ENCODE peak calls at places on chromosomes 11 and 22, in five cellular contexts. S, U, H, M and N are unnamed samples.
A peak's percentile ranks its signal among the peaks of the same experiment; 100 is the strongest.

GRCh38 chr11:83241291-83241946 is 44.7 kb downstream of the CCDC90B start:
- DNase-seq in H (no peak), U (no peak), S (peak; percentile 71), M (peak; percentile 16), N (peak; percentile 22)

GRCh38 chr11:123255909-123256308 is 60.9 kb upstream of the CLMP start:
- DNase-seq in S (no peak), M (no peak), U (no peak), H (no peak), N (no peak)

GRCh38 chr11:114440971-114441810 is 1.9 kb downstream of the REXO2 start:
- DNase-seq in M (no peak), H (no peak), U (no peak), S (no peak), N (no peak)

GRCh38 chr22:23888615-23889401 is 5.4 kb upstream of the MIF start:
- DNase-seq in S (no peak), H (no peak), U (no peak), M (peak; percentile 46), N (peak; percentile 38)

GRCh38 chr11:12064136-12064953 is 46.0 kb upstream of the MICAL2 start:
- DNase-seq in M (no peak), U (no peak), H (no peak), S (no peak), N (no peak)

GRCh38 chr11:290621-291231 is 1.8 kb downstream of the PGGHG start:
- DNase-seq in M (no peak), U (no peak), S (no peak), H (no peak), N (no peak)

GRCh38 chr11:32113200-32113599 is 22.3 kb downstream of the RCN1 start:
- DNase-seq in H (no peak), U (no peak), M (no peak), S (no peak), N (no peak)

GRCh38 chr22:36253523-36254490 is 874 bp downstream of the APOL1 start:
- DNase-seq in S (no peak), H (peak; percentile 48), U (no peak), M (no peak), N (no peak)

GRCh38 chr22:22948651-22949611 is 61.3 kb downstream of the IGLL5 start:
- DNase-seq in H (no peak), M (no peak), U (no peak), S (no peak), N (no peak)

GRCh38 chr22:31248138-31248745 is 36.1 kb downstream of the LIMK2 start:
- DNase-seq in H (peak; percentile 56), S (peak; percentile 60), U (peak; percentile 74), M (peak; percentile 62), N (peak; percentile 41)

GRCh38 chr11:102810943-102811528 is 13.1 kb upstream of the MMP1 start:
- DNase-seq in S (peak; percentile 16), H (no peak), U (no peak), M (no peak), N (no peak)

GRCh38 chr11:6319879-6320410 is 356 bp downstream of the CAVIN3 start:
- DNase-seq in U (no peak), H (peak; percentile 5), M (no peak), S (no peak), N (no peak)

GRCh38 chr11:46391578-46392420 is at the start of gene CHRM4:
- DNase-seq in U (no peak), M (no peak), H (no peak), S (peak; percentile 70), N (no peak)

GRCh38 chr11:65428578-65429068 is 6.0 kb downstream of the NEAT1 start:
- DNase-seq in U (no peak), S (no peak), H (no peak), M (no peak), N (no peak)

GRCh38 chr11:16572946-16573345 is 165.5 kb upstream of the C11orf58 start:
- DNase-seq in U (no peak), H (no peak), M (no peak), S (no peak), N (no peak)

GRCh38 chr11:134036484-134037092 is 32.3 kb upstream of the JAM3 start:
- DNase-seq in M (no peak), S (no peak), H (no peak), U (no peak), N (no peak)

GRCh38 chr22:48096846-48097665 is 1334.6 kb downstream of the TBC1D22A start:
- DNase-seq in S (no peak), H (no peak), U (no peak), M (no peak), N (no peak)

GRCh38 chr11:88375927-88376470 is 38.5 kb upstream of the CTSC start:
- DNase-seq in M (no peak), H (no peak), S (no peak), U (no peak), N (no peak)

GRCh38 chr11:131544591-131544990 is 174.2 kb downstream of the NTM start:
- DNase-seq in U (no peak), H (no peak), S (no peak), M (no peak), N (peak; percentile 70)

GRCh38 chr22:47086596-47087248 is 324.3 kb downstream of the TBC1D22A start:
- DNase-seq in M (no peak), S (no peak), H (no peak), U (no peak), N (no peak)

GRCh38 chr22:20657963-20658362 is 116.0 kb upstream of the SERPIND1 start:
- DNase-seq in U (no peak), S (no peak), H (no peak), M (no peak), N (no peak)

GRCh38 chr22:44444341-44445306 is 53.4 kb downstream of the RTL6 start:
- DNase-seq in M (no peak), U (no peak), H (no peak), S (no peak), N (no peak)

GRCh38 chr11:95697614-95698408 is 91.8 kb downstream of the FAM76B start:
- DNase-seq in S (no peak), H (no peak), U (no peak), M (no peak), N (no peak)

GRCh38 chr22:24506802-24507438 is 11.8 kb downstream of the UPB1 start:
- DNase-seq in H (no peak), M (no peak), S (no peak), U (no peak), N (no peak)

GRCh38 chr22:46153930-46154329 is 3.6 kb downstream of the PPARA start:
- DNase-seq in M (no peak), H (no peak), S (no peak), U (no peak), N (no peak)

GRCh38 chr11:126392638-126393023 is 37.1 kb downstream of the ST3GAL4 start:
- DNase-seq in M (no peak), H (no peak), U (no peak), S (no peak), N (no peak)

GRCh38 chr11:83285131-83285770 is 916 bp downstream of the CCDC90B start:
- DNase-seq in S (no peak), U (no peak), H (no peak), M (no peak), N (no peak)

GRCh38 chr22:22839570-22840314 is 47.9 kb upstream of the IGLL5 start:
- DNase-seq in H (no peak), M (no peak), U (no peak), S (no peak), N (no peak)

GRCh38 chr11:29333993-29334780 is 682.6 kb downstream of the KCNA4 start:
- DNase-seq in U (no peak), M (peak; percentile 42), S (peak; percentile 49), H (no peak), N (peak; percentile 24)

GRCh38 chr22:43293661-43294392 is 49.3 kb downstream of the SCUBE1 start:
- DNase-seq in S (no peak), M (no peak), H (no peak), U (no peak), N (peak; percentile 12)

GRCh38 chr11:68429661-68430060 is 30.9 kb upstream of the PPP6R3 start:
- DNase-seq in U (no peak), M (no peak), H (no peak), S (no peak), N (no peak)